ENCODE peak calls at places on chromosomes 12 and 14, in nine cellular contexts. One of them, this sample, is unnamed.
A peak's percentile ranks its signal among the peaks of the same experiment; 100 is the strongest.

GRCh38 chr12:38384816-38385491 is 68.4 kb downstream of the ALG10B start:
- DNase-seq in astrocyte: no peak
- DNase-seq in HCT116: no peak
- DNase-seq in mammary epithelial cell: peak; percentile 98
- DNase-seq in GM23248: no peak
- DNase-seq in MM.1S: no peak
- DNase-seq in fibroblast of lung: no peak
- DNase-seq in K562: no peak
- DNase-seq in H9: peak; percentile 69
- DNase-seq in this sample: peak; percentile 98

GRCh38 chr12:75850751-75851462 is 180.7 kb downstream of the PHLDA1 start:
- DNase-seq in astrocyte: peak; percentile 65
- DNase-seq in HCT116: no peak
- DNase-seq in mammary epithelial cell: peak; percentile 89
- DNase-seq in GM23248: peak; percentile 73
- DNase-seq in MM.1S: no peak
- DNase-seq in fibroblast of lung: peak; percentile 76
- DNase-seq in K562: no peak
- DNase-seq in H9: no peak
- DNase-seq in this sample: peak; percentile 90

GRCh38 chr14:20413785-20414117 is 450 bp upstream of the TEP1 start:
- DNase-seq in astrocyte: no peak
- DNase-seq in HCT116: no peak
- DNase-seq in mammary epithelial cell: peak; percentile 6
- DNase-seq in GM23248: peak; percentile 29
- DNase-seq in MM.1S: no peak
- DNase-seq in fibroblast of lung: no peak
- DNase-seq in K562: no peak
- DNase-seq in H9: no peak
- DNase-seq in this sample: peak; percentile 17

GRCh38 chr14:72519543-72519942 is 374.4 kb downstream of the DPF3 start:
- DNase-seq in astrocyte: no peak
- DNase-seq in HCT116: no peak
- DNase-seq in mammary epithelial cell: no peak
- DNase-seq in GM23248: no peak
- DNase-seq in MM.1S: no peak
- DNase-seq in fibroblast of lung: no peak
- DNase-seq in K562: no peak
- DNase-seq in H9: no peak
- DNase-seq in this sample: no peak

GRCh38 chr14:101823511-101824120 is 62.1 kb downstream of the PPP2R5C start:
- DNase-seq in astrocyte: no peak
- DNase-seq in HCT116: no peak
- DNase-seq in mammary epithelial cell: no peak
- DNase-seq in GM23248: peak; percentile 76
- DNase-seq in MM.1S: no peak
- DNase-seq in fibroblast of lung: peak; percentile 22
- DNase-seq in K562: no peak
- DNase-seq in H9: no peak
- DNase-seq in this sample: no peak

GRCh38 chr12:49332891-49333371 is 4.1 kb downstream of the C1QL4 start:
- DNase-seq in astrocyte: no peak
- DNase-seq in HCT116: no peak
- DNase-seq in mammary epithelial cell: no peak
- DNase-seq in GM23248: no peak
- DNase-seq in MM.1S: no peak
- DNase-seq in fibroblast of lung: no peak
- DNase-seq in K562: no peak
- DNase-seq in H9: no peak
- DNase-seq in this sample: no peak

GRCh38 chr12:50119387-50119786 is 7.4 kb downstream of the COX14 start:
- DNase-seq in astrocyte: no peak
- DNase-seq in HCT116: no peak
- DNase-seq in mammary epithelial cell: no peak
- DNase-seq in GM23248: no peak
- DNase-seq in MM.1S: no peak
- DNase-seq in fibroblast of lung: no peak
- DNase-seq in K562: no peak
- DNase-seq in H9: no peak
- DNase-seq in this sample: no peak

GRCh38 chr12:21989819-21990412 is 48.7 kb upstream of the ABCC9 start:
- DNase-seq in astrocyte: peak; percentile 8
- DNase-seq in HCT116: peak; percentile 13
- DNase-seq in mammary epithelial cell: no peak
- DNase-seq in GM23248: peak; percentile 72
- DNase-seq in MM.1S: no peak
- DNase-seq in fibroblast of lung: peak; percentile 25
- DNase-seq in K562: no peak
- DNase-seq in H9: no peak
- DNase-seq in this sample: peak; percentile 61

GRCh38 chr12:48001426-48002178 is 2.7 kb downstream of the COL2A1 start:
- DNase-seq in astrocyte: peak; percentile 25
- DNase-seq in HCT116: peak; percentile 4
- DNase-seq in mammary epithelial cell: peak; percentile 64
- DNase-seq in GM23248: peak; percentile 72
- DNase-seq in MM.1S: no peak
- DNase-seq in fibroblast of lung: peak; percentile 48
- DNase-seq in K562: no peak
- DNase-seq in H9: peak; percentile 87
- DNase-seq in this sample: peak; percentile 58

GRCh38 chr14:98217530-98217929 is 1054.5 kb downstream of the BCL11B start:
- DNase-seq in astrocyte: no peak
- DNase-seq in HCT116: no peak
- DNase-seq in mammary epithelial cell: no peak
- DNase-seq in GM23248: no peak
- DNase-seq in MM.1S: no peak
- DNase-seq in fibroblast of lung: no peak
- DNase-seq in K562: no peak
- DNase-seq in H9: no peak
- DNase-seq in this sample: no peak

GRCh38 chr12:52772188-52772587 is 5.0 kb downstream of the KRT76 start:
- DNase-seq in astrocyte: no peak
- DNase-seq in HCT116: no peak
- DNase-seq in mammary epithelial cell: no peak
- DNase-seq in GM23248: no peak
- DNase-seq in MM.1S: no peak
- DNase-seq in fibroblast of lung: no peak
- DNase-seq in K562: no peak
- DNase-seq in H9: no peak
- DNase-seq in this sample: no peak

GRCh38 chr12:51686727-51687126 is 95.7 kb downstream of the SCN8A start:
- DNase-seq in astrocyte: peak; percentile 36
- DNase-seq in HCT116: no peak
- DNase-seq in mammary epithelial cell: no peak
- DNase-seq in GM23248: peak; percentile 51
- DNase-seq in MM.1S: no peak
- DNase-seq in fibroblast of lung: peak; percentile 56
- DNase-seq in K562: no peak
- DNase-seq in H9: no peak
- DNase-seq in this sample: peak; percentile 20

GRCh38 chr12:51687142-51687935 is 96.3 kb downstream of the SCN8A start:
- DNase-seq in astrocyte: peak; percentile 28
- DNase-seq in HCT116: no peak
- DNase-seq in mammary epithelial cell: peak; percentile 33
- DNase-seq in GM23248: peak; percentile 86
- DNase-seq in MM.1S: no peak
- DNase-seq in fibroblast of lung: peak; percentile 48
- DNase-seq in K562: no peak
- DNase-seq in H9: no peak
- DNase-seq in this sample: peak; percentile 33

GRCh38 chr12:51678086-51678724 is 87.2 kb downstream of the SCN8A start:
- DNase-seq in astrocyte: peak; percentile 26
- DNase-seq in HCT116: peak; percentile 34
- DNase-seq in mammary epithelial cell: peak; percentile 31
- DNase-seq in GM23248: peak; percentile 70
- DNase-seq in MM.1S: peak; percentile 44
- DNase-seq in fibroblast of lung: peak; percentile 52
- DNase-seq in K562: peak; percentile 66
- DNase-seq in H9: peak; percentile 61
- DNase-seq in this sample: peak; percentile 69

GRCh38 chr12:51683763-51684357 is 92.8 kb downstream of the SCN8A start:
- DNase-seq in astrocyte: peak; percentile 69
- DNase-seq in HCT116: no peak
- DNase-seq in mammary epithelial cell: peak; percentile 69
- DNase-seq in GM23248: peak; percentile 88
- DNase-seq in MM.1S: no peak
- DNase-seq in fibroblast of lung: peak; percentile 75
- DNase-seq in K562: no peak
- DNase-seq in H9: no peak
- DNase-seq in this sample: peak; percentile 93
- H3K9ac ChIP-seq in astrocyte: no peak overlapping the region
- H3K9ac ChIP-seq in HCT116: no peak overlapping the region
- H3K9ac ChIP-seq in mammary epithelial cell: no peak overlapping the region
- H3K9ac ChIP-seq in GM23248: no peak overlapping the region
- H3K9ac ChIP-seq in MM.1S: no peak overlapping the region
- H3K9ac ChIP-seq in fibroblast of lung: no peak overlapping the region
- H3K9ac ChIP-seq in K562: no peak overlapping the region
- H3K9ac ChIP-seq in H9: no peak overlapping the region
- H3K9ac ChIP-seq in this sample: no peak overlapping the region

DNA sequence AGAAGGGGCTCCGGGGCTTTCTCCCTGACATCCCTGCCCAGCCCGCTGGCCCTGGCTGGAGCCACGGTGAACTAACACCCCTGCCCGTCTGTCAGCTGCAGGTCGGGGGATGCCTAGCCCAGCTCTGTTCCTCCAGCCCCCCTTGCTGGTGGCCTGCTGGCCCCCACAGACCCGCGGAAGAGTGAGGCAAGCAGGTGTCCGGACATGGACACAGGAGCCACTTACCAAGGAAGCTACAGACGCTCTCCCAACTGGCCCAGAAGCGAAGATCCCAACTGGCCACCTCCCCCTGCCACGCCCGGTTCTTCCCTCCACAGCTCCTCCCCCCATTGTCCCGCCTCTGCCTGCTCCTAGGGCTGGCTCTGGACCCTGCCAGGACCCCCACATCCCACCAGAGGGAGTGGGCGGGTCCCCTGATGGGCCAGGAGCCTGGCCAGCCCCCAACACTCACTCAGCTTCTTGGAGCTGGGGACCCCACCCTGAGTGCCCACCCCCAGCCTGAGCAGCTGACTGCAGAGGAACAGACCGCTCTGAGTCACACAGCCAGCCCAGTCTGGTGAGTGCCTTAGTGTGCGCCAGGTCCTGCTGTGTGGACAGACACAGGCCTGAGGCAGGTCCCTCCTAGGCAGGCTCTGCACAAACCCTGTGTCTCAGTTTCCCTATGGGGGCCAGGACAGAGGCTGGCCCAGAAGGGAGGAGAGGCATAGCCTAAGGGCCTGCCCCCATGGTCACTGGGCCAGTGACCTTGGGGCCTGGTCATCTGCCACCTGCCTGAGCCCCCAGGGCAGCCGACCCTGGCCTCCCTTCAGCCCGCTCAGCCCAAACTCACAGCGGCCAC is 7.7 kb downstream of the AHNAK2 start:
- DNase-seq in astrocyte: peak; percentile 86
- DNase-seq in HCT116: peak; percentile 56
- DNase-seq in mammary epithelial cell: peak; percentile 81
- DNase-seq in GM23248: peak; percentile 98
- DNase-seq in MM.1S: no peak
- DNase-seq in fibroblast of lung: peak; percentile 92
- DNase-seq in K562: peak; percentile 39
- DNase-seq in H9: peak; percentile 68
- DNase-seq in this sample: peak; percentile 86
- H3K4me1 ChIP-seq in astrocyte: peaks cover 72% of the 10 kb centered on the region
- H3K4me1 ChIP-seq in HCT116: peaks cover 91% of the 10 kb centered on the region
- H3K4me1 ChIP-seq in mammary epithelial cell: peaks cover 91% of the 10 kb centered on the region
- H3K4me1 ChIP-seq in GM23248: peaks cover 56% of the 10 kb centered on the region
- H3K4me1 ChIP-seq in MM.1S: no peaks in the 10 kb centered on the region
- H3K4me1 ChIP-seq in fibroblast of lung: peaks cover 39% of the 10 kb centered on the region
- H3K4me1 ChIP-seq in K562: peaks cover 66% of the 10 kb centered on the region
- H3K4me1 ChIP-seq in H9: peaks cover 3% of the 10 kb centered on the region
- H3K4me1 ChIP-seq in this sample: peaks cover 85% of the 10 kb centered on the region

DNA sequence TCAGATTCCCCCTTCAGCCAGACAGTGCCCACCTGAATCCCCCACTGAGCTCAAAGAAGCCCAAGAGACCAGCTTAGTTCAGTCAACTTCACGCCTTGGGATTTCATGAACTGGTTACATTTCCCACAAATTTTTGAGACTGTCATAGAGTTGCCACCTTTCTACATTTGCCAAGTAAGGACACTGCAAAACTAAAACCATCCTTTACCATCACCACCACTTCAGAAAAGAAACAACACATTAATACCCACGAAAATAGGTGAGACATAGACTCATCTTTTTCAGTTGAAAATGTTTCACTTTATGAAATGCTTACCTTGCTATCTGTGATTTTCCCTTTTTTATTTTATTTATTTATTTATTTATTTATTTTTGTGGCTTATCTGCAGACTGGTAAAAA is 16.1 kb downstream of the CMKLR1 start:
- DNase-seq in astrocyte: no peak
- DNase-seq in HCT116: no peak
- DNase-seq in mammary epithelial cell: no peak
- DNase-seq in GM23248: no peak
- DNase-seq in MM.1S: no peak
- DNase-seq in fibroblast of lung: no peak
- DNase-seq in K562: no peak
- DNase-seq in H9: no peak
- DNase-seq in this sample: no peak
- H2AFZ ChIP-seq in astrocyte: no peak overlapping the region
- H2AFZ ChIP-seq in HCT116: no peak overlapping the region
- H2AFZ ChIP-seq in mammary epithelial cell: no peak overlapping the region
- H2AFZ ChIP-seq in GM23248: no peak overlapping the region
- H2AFZ ChIP-seq in MM.1S: no peak overlapping the region
- H2AFZ ChIP-seq in fibroblast of lung: no peak overlapping the region
- H2AFZ ChIP-seq in K562: no peak overlapping the region
- H2AFZ ChIP-seq in H9: no peak overlapping the region
- H2AFZ ChIP-seq in this sample: no peak overlapping the region

GRCh38 chr14:76986261-76986565 is 42.3 kb downstream of the IRF2BPL start:
- DNase-seq in astrocyte: no peak
- DNase-seq in HCT116: no peak
- DNase-seq in mammary epithelial cell: no peak
- DNase-seq in GM23248: no peak
- DNase-seq in MM.1S: no peak
- DNase-seq in fibroblast of lung: no peak
- DNase-seq in K562: no peak
- DNase-seq in H9: no peak
- DNase-seq in this sample: no peak

GRCh38 chr14:76987956-76988520 is 40.5 kb downstream of the IRF2BPL start:
- DNase-seq in astrocyte: no peak
- DNase-seq in HCT116: no peak
- DNase-seq in mammary epithelial cell: no peak
- DNase-seq in GM23248: no peak
- DNase-seq in MM.1S: no peak
- DNase-seq in fibroblast of lung: no peak
- DNase-seq in K562: no peak
- DNase-seq in H9: no peak
- DNase-seq in this sample: no peak

GRCh38 chr14:76985540-76986260 is 42.8 kb downstream of the IRF2BPL start:
- DNase-seq in astrocyte: peak; percentile 29
- DNase-seq in HCT116: no peak
- DNase-seq in mammary epithelial cell: no peak
- DNase-seq in GM23248: peak; percentile 35
- DNase-seq in MM.1S: no peak
- DNase-seq in fibroblast of lung: peak; percentile 35
- DNase-seq in K562: no peak
- DNase-seq in H9: no peak
- DNase-seq in this sample: no peak

GRCh38 chr14:76993743-76994142 is 34.8 kb downstream of the IRF2BPL start:
- DNase-seq in astrocyte: no peak
- DNase-seq in HCT116: no peak
- DNase-seq in mammary epithelial cell: no peak
- DNase-seq in GM23248: no peak
- DNase-seq in MM.1S: no peak
- DNase-seq in fibroblast of lung: no peak
- DNase-seq in K562: no peak
- DNase-seq in H9: no peak
- DNase-seq in this sample: no peak

GRCh38 chr14:76990084-76990483 is 38.4 kb downstream of the IRF2BPL start:
- DNase-seq in astrocyte: no peak
- DNase-seq in HCT116: no peak
- DNase-seq in mammary epithelial cell: no peak
- DNase-seq in GM23248: no peak
- DNase-seq in MM.1S: no peak
- DNase-seq in fibroblast of lung: no peak
- DNase-seq in K562: no peak
- DNase-seq in H9: no peak
- DNase-seq in this sample: no peak
- H3K9ac ChIP-seq in astrocyte: no peak overlapping the region
- H3K9ac ChIP-seq in HCT116: no peak overlapping the region
- H3K9ac ChIP-seq in mammary epithelial cell: no peak overlapping the region
- H3K9ac ChIP-seq in GM23248: no peak overlapping the region
- H3K9ac ChIP-seq in MM.1S: no peak overlapping the region
- H3K9ac ChIP-seq in fibroblast of lung: no peak overlapping the region
- H3K9ac ChIP-seq in K562: no peak overlapping the region
- H3K9ac ChIP-seq in H9: no peak overlapping the region
- H3K9ac ChIP-seq in this sample: no peak overlapping the region